ENCODE peak calls at places on chromosomes 5 and 9, in six cellular contexts. N, B, U, C, L and S are unnamed samples.

GRCh38 chr5:134851307-134851923 is 5.6 kb downstream of the C5orf24 start:
- DNase-seq in N (no peak), B (no peak), U (no peak), C (no peak), L (peak; percentile 56), S (peak; percentile 7)

GRCh38 chr9:129666575-129666974 is 1.1 kb downstream of the PRRX2 start:
- DNase-seq in N (no peak), B (no peak), U (peak; percentile 49), C (no peak), L (no peak), S (no peak)

GRCh38 chr9:102273952-102274351 is 535.5 kb upstream of the GRIN3A start:
- DNase-seq in N (no peak), B (no peak), U (no peak), C (no peak), L (no peak), S (peak; percentile 0)

GRCh38 chr5:72651109-72651508 is 143.9 kb upstream of the ZNF366 start:
- DNase-seq in N (no peak), B (no peak), U (no peak), C (no peak), L (no peak), S (no peak)

GRCh38 chr5:143008032-143008431 is 237.9 kb downstream of the ARHGAP26 start:
- DNase-seq in N (no peak), B (no peak), U (no peak), C (no peak), L (no peak), S (no peak)

GRCh38 chr9:16257604-16258003 is 612.9 kb downstream of the BNC2 start:
- DNase-seq in N (no peak), B (no peak), U (no peak), C (no peak), L (no peak), S (no peak)

GRCh38 chr9:100720922-100721321 is 143.0 kb downstream of the CAVIN4 start:
- DNase-seq in N (no peak), B (no peak), U (no peak), C (no peak), L (peak; percentile 43), S (no peak)

GRCh38 chr5:134567651-134568338 is 42.3 kb downstream of the JADE2 start:
- DNase-seq in N (no peak), B (no peak), U (no peak), C (no peak), L (peak; percentile 82), S (no peak)

GRCh38 chr9:15417626-15418025 is 5.0 kb upstream of the SNAPC3 start:
- DNase-seq in N (no peak), B (no peak), U (no peak), C (no peak), L (no peak), S (no peak)

GRCh38 chr5:96050273-96050880 is 88.7 kb upstream of the ELL2 start:
- DNase-seq in N (no peak), B (no peak), U (no peak), C (no peak), L (no peak), S (no peak)

GRCh38 chr5:174837919-174838902 is 113.8 kb downstream of the MSX2 start:
- DNase-seq in N (peak; percentile 31), B (no peak), U (no peak), C (no peak), L (peak; percentile 24), S (peak; percentile 90)

GRCh38 chr5:36530249-36530648 is 76.2 kb upstream of the SLC1A3 start:
- DNase-seq in N (no peak), B (no peak), U (no peak), C (no peak), L (no peak), S (no peak)

GRCh38 chr5:156451505-156451904 is 124.5 kb downstream of the SGCD start:
- DNase-seq in N (no peak), B (no peak), U (no peak), C (no peak), L (no peak), S (no peak)

GRCh38 chr9:138010861-138011260 is 133.3 kb downstream of the CACNA1B start:
- DNase-seq in N (no peak), B (no peak), U (no peak), C (peak; percentile 66), L (no peak), S (no peak)

GRCh38 chr5:111337688-111338087 is 113.5 kb downstream of the CAMK4 start:
- DNase-seq in N (no peak), B (no peak), U (no peak), C (no peak), L (no peak), S (no peak)

GRCh38 chr5:115875447-115875846 is 33.7 kb downstream of the AP3S1 start:
- DNase-seq in N (no peak), B (no peak), U (no peak), C (no peak), L (no peak), S (no peak)
- TF ChIP-seq CTCF in N (no peak), B (no peak), U (no peak), C (no peak), L (no peak), S (peak; percentile 16)

GRCh38 chr5:38758774-38759423 is 86.9 kb upstream of the OSMR start:
- DNase-seq in N (no peak), B (no peak), U (no peak), C (no peak), L (no peak), S (no peak)
- TF ChIP-seq CTCF in N (no peak), B (no peak), U (no peak), C (no peak), L (no peak), S (no peak)

GRCh38 chr5:170721681-170722080 is 61.8 kb upstream of the GABRP start:
- DNase-seq in N (no peak), B (no peak), U (no peak), C (no peak), L (no peak), S (no peak)
- TF ChIP-seq CTCF in N (no peak), B (no peak), U (no peak), C (no peak), L (no peak), S (no peak)

GRCh38 chr9:79477955-79478751 is 93.6 kb upstream of the TLE4 start:
- DNase-seq in N (peak; percentile 15), B (no peak), U (peak; percentile 23), C (no peak), L (peak; percentile 29), S (peak; percentile 92)
- TF ChIP-seq CTCF in N (no peak), B (no peak), U (peak; percentile 48), C (no peak), L (peak; percentile 35), S (peak; percentile 66)

DNA sequence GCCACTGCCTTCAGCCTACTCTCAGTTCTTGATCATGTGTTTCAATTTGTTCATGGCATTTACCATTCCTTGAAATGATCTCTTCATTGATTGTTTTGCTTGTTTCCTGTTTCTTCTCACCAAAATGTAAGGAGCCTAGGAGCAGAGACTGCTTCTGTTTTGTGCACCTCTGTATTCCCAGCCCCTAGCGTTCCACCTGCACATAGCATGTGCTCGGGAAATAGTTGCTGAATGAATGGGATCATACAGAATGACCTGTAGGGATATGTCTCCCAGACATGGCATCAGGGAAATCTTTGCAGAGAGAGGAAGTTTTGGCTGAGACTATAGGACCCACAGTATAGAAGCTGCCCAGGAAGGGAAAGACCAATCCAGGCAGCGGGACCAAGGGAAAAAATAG is 6.2 kb upstream of the CERCAM start:
- DNase-seq in N (no peak), B (no peak), U (no peak), C (no peak), L (no peak), S (no peak)
- TF ChIP-seq CTCF in N (no peak), B (no peak), U (no peak), C (no peak), L (peak; percentile 11), S (peak; percentile 40)

GRCh38 chr9:134127065-134127580 is 8.8 kb upstream of the WDR5 start:
- DNase-seq in N (no peak), B (no peak), U (no peak), C (no peak), L (no peak), S (no peak)

GRCh38 chr9:134125413-134126095 is 10.3 kb upstream of the WDR5 start:
- DNase-seq in N (no peak), B (no peak), U (no peak), C (no peak), L (no peak), S (no peak)

GRCh38 chr9:134126373-134126772 is 9.5 kb upstream of the WDR5 start:
- DNase-seq in N (no peak), B (no peak), U (no peak), C (no peak), L (no peak), S (no peak)

GRCh38 chr9:134128727-134129679 is 6.9 kb upstream of the WDR5 start:
- DNase-seq in N (no peak), B (no peak), U (no peak), C (no peak), L (no peak), S (no peak)

DNA sequence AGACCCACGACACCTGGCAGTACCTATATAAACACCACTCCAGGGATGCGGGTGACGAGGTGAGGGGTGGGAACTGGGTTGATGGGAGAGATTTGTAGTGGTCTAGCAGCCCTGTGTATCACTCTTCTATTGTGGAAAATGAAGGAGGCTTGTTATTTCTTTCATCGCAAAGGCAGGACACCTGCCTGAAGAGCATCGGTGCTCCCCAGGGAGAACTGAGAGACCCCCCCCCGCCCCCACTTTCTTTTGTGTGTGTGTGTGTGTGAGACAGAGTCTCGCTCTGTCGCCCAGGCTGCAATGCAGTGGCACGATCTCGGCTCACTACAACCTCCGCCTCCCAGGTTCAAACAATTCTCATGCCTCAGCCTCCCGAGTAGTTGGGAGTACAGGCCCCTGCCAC is 8.3 kb upstream of the WDR5 start:
- DNase-seq in N (no peak), B (no peak), U (no peak), C (no peak), L (no peak), S (no peak)
- TF ChIP-seq CTCF in N (no peak), B (no peak), U (no peak), C (no peak), L (no peak), S (no peak)

GRCh38 chr5:180332051-180332517 is 21.1 kb downstream of the GFPT2 start:
- DNase-seq in N (peak; percentile 71), B (no peak), U (no peak), C (no peak), L (no peak), S (no peak)
- TF ChIP-seq CTCF in N (no peak), B (no peak), U (peak; percentile 20), C (no peak), L (peak; percentile 27), S (peak; percentile 42)

DNA sequence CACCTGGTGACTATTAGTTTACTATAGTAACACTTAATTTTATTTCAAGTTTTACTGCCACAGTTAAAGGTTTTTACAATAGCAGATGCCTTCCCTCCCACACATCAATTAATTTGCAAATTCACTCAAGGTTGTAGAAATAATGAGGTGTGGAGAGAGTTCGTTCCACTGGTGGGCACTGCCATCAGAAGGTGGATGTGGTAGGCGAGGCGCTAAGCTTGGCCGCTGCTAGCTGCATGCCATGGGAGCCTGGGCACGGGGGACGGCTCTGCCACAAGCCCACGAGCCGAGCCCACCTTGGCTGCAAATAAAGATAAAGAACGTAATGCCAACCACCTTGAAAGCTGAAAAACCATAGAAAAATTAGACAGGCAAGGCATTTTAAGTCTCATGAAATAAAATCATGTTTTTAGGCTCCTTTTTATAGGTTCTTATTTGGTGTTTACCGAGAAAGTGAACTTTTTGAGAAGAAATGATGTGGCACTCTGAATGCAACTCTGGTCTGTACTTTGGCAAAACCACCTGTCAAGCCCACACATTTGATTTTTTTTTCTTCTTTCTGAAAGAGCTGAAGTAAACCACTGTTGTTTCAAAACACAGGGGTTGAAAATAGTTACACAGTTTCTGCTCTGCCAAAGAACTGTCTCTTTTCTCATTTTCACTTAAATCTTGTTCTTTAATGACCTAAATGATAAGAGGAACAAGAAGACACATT is 47.6 kb downstream of the MED27 start:
- DNase-seq in N (no peak), B (no peak), U (no peak), C (no peak), L (no peak), S (no peak)
- TF ChIP-seq CTCF in N (no peak), B (no peak), U (no peak), C (no peak), L (no peak), S (no peak)